ENCODE peak calls at places on chromosome 9, in seven cellular contexts. Z, Q, F, L, S, O and V are unnamed samples.

GRCh38 chr9:118209343-118209742 is 505.1 kb downstream of the TLR4 start:
- DNase-seq in Q (no peak), L (no peak), F (no peak), O (no peak), S (no peak), Z (no peak), V (no peak)

GRCh38 chr9:111839387-111839786 is 44.6 kb upstream of the SHOC1 start:
- DNase-seq in O (no peak), F (no peak), S (peak), Z (peak), Q (no peak), L (no peak), V (no peak)

GRCh38 chr9:126067031-126067734 is 259.4 kb upstream of the MVB12B start:
- DNase-seq in O (no peak), Z (no peak), L (no peak), S (no peak), F (peak), Q (no peak), V (no peak)

GRCh38 chr9:135308809-135309762 is 170.5 kb upstream of the PPP1R26 start:
- DNase-seq in S (no peak), O (no peak), Q (no peak), F (no peak), Z (no peak), L (no peak), V (no peak)

GRCh38 chr9:126661521-126662251 is 48.0 kb downstream of the LMX1B start:
- DNase-seq in S (no peak), Z (peak), Q (peak), O (no peak), L (no peak), F (no peak), V (peak)

GRCh38 chr9:90906316-90907055 is 104.9 kb downstream of the SYK start:
- DNase-seq in Z (no peak), S (no peak), F (no peak), O (no peak), L (no peak), Q (no peak), V (no peak)

GRCh38 chr9:113564804-113565237 is 101.3 kb downstream of the RGS3 start:
- DNase-seq in O (no peak), Z (no peak), S (peak), F (peak), Q (peak), L (no peak), V (peak)

GRCh38 chr9:130445268-130445983 is 665 bp downstream of the ASS1 start:
- DNase-seq in S (peak), L (no peak), Q (peak), O (no peak), Z (peak), F (peak), V (peak)

GRCh38 chr9:36149197-36149596 is 12.7 kb downstream of the GLIPR2 start:
- DNase-seq in F (no peak), L (no peak), O (no peak), Z (no peak), S (no peak), Q (no peak), V (no peak)

GRCh38 chr9:121780177-121780576 is 128.7 kb downstream of the DAB2IP start:
- DNase-seq in Z (no peak), Q (no peak), F (no peak), L (no peak), O (no peak), S (no peak), V (no peak)

GRCh38 chr9:20558609-20559016 is 63.7 kb downstream of the MLLT3 start:
- DNase-seq in Z (no peak), Q (peak), F (no peak), S (no peak), O (no peak), L (no peak), V (no peak)

GRCh38 chr9:94950733-94951590 is 224.5 kb downstream of the AOPEP start:
- DNase-seq in Z (peak), O (no peak), Q (no peak), S (no peak), F (no peak), L (no peak), V (peak)

GRCh38 chr9:77028478-77028877 is 9.0 kb downstream of the FOXB2 start:
- DNase-seq in Q (peak), O (no peak), F (no peak), Z (no peak), S (no peak), L (no peak), V (no peak)

GRCh38 chr9:91515074-91515687 is 91.5 kb upstream of the NFIL3 start:
- DNase-seq in Z (no peak), L (no peak), Q (peak), F (no peak), O (peak), S (no peak), V (peak)

GRCh38 chr9:4237748-4238511 is 61.9 kb downstream of the GLIS3 start:
- DNase-seq in O (no peak), L (no peak), Z (no peak), S (no peak), F (no peak), Q (peak), V (no peak)

GRCh38 chr9:37611961-37612360 is 19.6 kb upstream of the TOMM5 start:
- DNase-seq in L (no peak), Z (no peak), S (no peak), O (no peak), Q (no peak), F (no peak), V (no peak)

GRCh38 chr9:110742741-110743371 is 74.3 kb downstream of the MUSK start:
- DNase-seq in O (no peak), F (no peak), Z (no peak), S (no peak), L (no peak), Q (peak), V (no peak)

GRCh38 chr9:21294325-21294724 is 10.8 kb downstream of the IFNA5 start:
- DNase-seq in L (no peak), Z (peak), O (no peak), F (no peak), Q (no peak), S (no peak), V (peak)

GRCh38 chr9:78026947-78027346 is 4.7 kb downstream of the GNAQ start:
- DNase-seq in Q (no peak), O (no peak), S (no peak), F (no peak), Z (no peak), L (no peak), V (no peak)

GRCh38 chr9:79176298-79176697 is 395.5 kb upstream of the TLE4 start:
- DNase-seq in S (no peak), Z (no peak), F (no peak), O (no peak), Q (no peak), L (no peak), V (no peak)

GRCh38 chr9:137083418-137084004 is 3.3 kb upstream of the MAN1B1 start:
- DNase-seq in F (no peak), O (peak), S (peak), Z (peak), Q (no peak), L (no peak), V (peak)

GRCh38 chr9:125423964-125424363 is 162.3 kb downstream of the GAPVD1 start:
- DNase-seq in Z (no peak), Q (no peak), L (no peak), F (no peak), S (no peak), O (no peak), V (no peak)

GRCh38 chr9:137484551-137485315 is 25.6 kb upstream of the NSMF start:
- DNase-seq in F (no peak), Q (no peak), L (no peak), Z (no peak), O (no peak), S (no peak), V (no peak)

DNA sequence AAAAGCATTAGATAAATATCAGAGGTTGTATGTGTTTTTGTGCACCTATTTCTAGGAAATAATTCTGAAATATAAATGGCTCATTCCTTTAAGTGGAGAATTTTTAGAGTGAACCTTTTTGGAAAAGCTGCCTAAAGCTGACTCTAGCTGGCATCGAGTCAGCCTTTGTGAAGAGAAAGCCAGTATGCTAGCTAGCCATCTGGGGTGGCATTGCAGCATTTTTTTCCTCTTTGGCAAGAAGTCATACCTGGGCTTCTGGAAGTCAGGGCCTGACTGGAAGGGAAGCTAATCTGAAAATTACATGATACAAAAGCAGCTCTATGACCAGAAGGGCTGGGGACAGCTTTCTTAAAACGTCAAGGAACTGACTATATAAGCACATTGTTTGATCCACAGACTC is 19.7 kb downstream of the ANP32B start:
- DNase-seq in S (no peak), O (no peak), L (no peak), F (no peak), Z (no peak), Q (no peak), V (no peak)
- H3K27ac ChIP-seq in S (peak), O (no peak), L (no peak), F (no peak), Z (no peak), Q (no peak), V (no peak)

DNA sequence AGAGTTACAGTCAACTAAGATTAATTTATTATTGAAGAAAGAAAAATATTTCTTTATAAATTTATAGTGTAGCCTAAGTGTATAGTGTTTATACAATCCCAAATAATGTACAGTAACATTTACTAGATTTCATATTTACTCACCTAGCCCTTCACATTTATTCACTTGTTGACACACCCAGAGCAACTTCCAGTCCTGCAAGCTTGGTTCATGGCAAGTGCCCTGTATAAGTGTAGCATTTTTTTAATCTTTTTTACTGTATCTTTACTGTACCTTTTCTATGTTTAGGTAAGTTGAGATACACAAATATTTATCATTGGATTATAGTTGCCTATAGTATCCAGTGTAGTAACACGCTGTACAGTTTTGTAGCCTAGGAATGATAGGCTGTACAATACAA is 119.9 kb downstream of the SPATA31D1 start:
- DNase-seq in Z (no peak), F (no peak), Q (no peak), L (no peak), O (no peak), S (no peak), V (no peak)
- H3K27ac ChIP-seq in Z (no peak), F (no peak), Q (no peak), L (no peak), O (no peak), S (no peak), V (no peak)

DNA sequence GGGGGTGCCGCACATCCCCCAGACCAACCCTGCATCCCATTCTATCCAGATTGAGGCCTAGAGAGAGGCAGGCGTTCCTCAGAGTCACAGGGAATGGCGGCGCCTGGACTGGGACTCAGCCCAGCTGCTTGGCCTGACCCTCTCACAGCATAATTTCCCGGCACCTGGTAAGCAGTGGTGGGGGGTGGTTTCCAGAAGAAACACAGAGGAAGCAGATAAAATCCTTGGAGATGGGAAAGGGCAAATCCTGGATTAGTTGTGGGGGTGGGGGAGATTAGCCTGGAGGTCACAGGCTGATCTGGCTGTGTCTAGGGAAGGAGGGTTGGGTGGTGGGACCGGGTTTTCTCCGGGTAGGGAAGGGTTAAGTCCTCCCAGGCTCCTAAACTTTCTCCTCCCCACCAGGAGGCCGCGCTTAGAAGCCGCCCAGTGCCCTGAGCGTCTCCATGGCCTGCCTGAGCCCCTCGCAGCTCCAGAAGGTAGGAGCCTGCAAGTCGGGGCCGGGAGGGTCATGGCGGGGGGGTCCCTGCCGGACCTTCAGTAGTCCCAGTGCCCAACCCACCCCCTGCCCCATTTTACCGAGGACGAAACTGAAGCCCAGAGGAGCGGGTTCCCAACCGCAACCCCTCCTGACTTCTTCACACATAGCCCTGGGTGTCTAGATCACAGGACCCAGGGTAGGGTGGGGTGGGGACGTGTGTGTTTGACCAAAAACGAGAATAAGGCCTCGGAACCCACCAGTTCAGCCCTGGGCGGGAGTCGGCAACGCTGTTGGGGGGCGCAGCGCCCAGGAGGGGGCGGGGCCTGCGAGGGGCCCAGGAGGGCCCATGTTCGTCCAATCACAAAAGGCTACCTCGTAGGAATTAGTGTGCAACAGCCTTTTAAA is 1.3 kb downstream of the PHYHD1 start:
- DNase-seq in S (no peak), L (no peak), Q (peak), F (no peak), O (peak), Z (peak), V (no peak)
- H3K27ac ChIP-seq in S (peak), L (no peak), Q (peak), F (peak), O (no peak), Z (peak), V (peak)

GRCh38 chr9:133029994-133030316 is 842 bp upstream of the GTF3C5 start:
- DNase-seq in Q (no peak), L (no peak), O (no peak), F (no peak), Z (no peak), S (no peak), V (no peak)

GRCh38 chr9:133030317-133031129 is at the start of gene GTF3C5:
- DNase-seq in O (peak), S (peak), Z (peak), Q (peak), L (peak), F (peak), V (peak)

GRCh38 chr9:133031130-133031422 is 279 bp downstream of the GTF3C5 start:
- DNase-seq in L (no peak), Q (peak), Z (no peak), S (no peak), O (no peak), F (no peak), V (no peak)

GRCh38 chr9:133032171-133032570 is 1.4 kb downstream of the GTF3C5 start:
- DNase-seq in O (no peak), Z (no peak), L (no peak), S (no peak), Q (no peak), F (peak), V (no peak)

GRCh38 chr9:133031496-133031911 is 707 bp downstream of the GTF3C5 start:
- DNase-seq in S (no peak), L (no peak), F (peak), Q (peak), Z (no peak), O (no peak), V (no peak)
- H3K27ac ChIP-seq in S (no peak), L (peak), F (no peak), Q (peak), Z (peak), O (peak), V (no peak)

GRCh38 chr9:81548911-81549310 is 140.4 kb downstream of the TLE1 start:
- DNase-seq in O (no peak), Q (no peak), S (no peak), F (no peak), Z (no peak), L (no peak), V (no peak)

GRCh38 chr9:81552571-81552970 is 136.8 kb downstream of the TLE1 start:
- DNase-seq in O (no peak), Z (peak), F (no peak), L (no peak), S (no peak), Q (no peak), V (peak)

GRCh38 chr9:81546498-81546897 is 142.8 kb downstream of the TLE1 start:
- DNase-seq in F (no peak), L (no peak), Z (peak), S (no peak), Q (peak), O (no peak), V (no peak)

GRCh38 chr9:81550207-81550583 is 139.2 kb downstream of the TLE1 start:
- DNase-seq in O (no peak), L (no peak), F (no peak), S (no peak), Z (no peak), Q (no peak), V (no peak)

DNA sequence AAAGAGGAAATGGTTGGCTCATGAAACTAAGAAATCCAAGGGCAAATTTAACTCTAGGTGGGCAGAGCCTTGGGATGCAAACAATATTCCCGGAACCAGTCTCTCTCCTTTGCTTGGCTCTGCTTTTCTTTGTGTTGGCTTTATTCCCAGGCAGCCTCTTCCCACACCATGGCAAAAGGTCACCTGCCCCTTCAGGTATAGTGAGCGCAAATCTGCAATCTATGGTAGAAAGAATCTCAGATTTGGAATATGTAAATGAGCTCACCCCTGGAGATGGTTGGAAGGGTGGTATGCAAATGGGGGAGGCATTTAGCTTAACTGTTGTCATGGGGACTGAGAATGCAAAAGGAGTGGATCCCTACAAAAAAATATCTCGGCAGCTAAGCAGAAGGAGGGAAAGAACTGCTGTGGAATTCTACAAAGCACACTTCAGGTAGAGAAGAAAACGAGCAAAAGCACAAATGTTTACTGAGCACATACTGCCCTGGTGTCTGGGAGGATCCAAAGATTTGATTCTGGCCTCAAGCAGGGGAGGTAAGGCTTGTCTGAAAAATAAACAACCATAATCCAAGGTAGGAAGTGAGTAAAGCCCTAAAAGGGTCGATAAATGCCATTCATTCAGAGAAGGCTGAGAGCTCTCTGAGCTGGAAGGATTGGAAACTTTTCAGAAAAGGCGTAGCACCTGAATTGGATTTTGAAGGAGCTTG is 139.7 kb downstream of the TLE1 start:
- DNase-seq in O (no peak), F (no peak), Z (peak), L (no peak), S (no peak), Q (peak), V (no peak)
- H3K27ac ChIP-seq in O (no peak), F (no peak), Z (peak), L (no peak), S (no peak), Q (peak), V (no peak)

GRCh38 chr9:93119953-93120845 is 13.9 kb downstream of the NINJ1 start:
- DNase-seq in L (peak), S (peak), Z (peak), O (peak), Q (peak), F (peak), V (peak)
- H3K27ac ChIP-seq in L (no peak), S (peak), Z (peak), O (peak), Q (no peak), F (peak), V (peak)

GRCh38 chr9:129264388-129264787 is 86.3 kb upstream of the IER5L start:
- DNase-seq in S (no peak), Q (no peak), Z (no peak), O (no peak), F (no peak), L (no peak), V (no peak)

GRCh38 chr9:129259373-129259772 is 81.3 kb upstream of the IER5L start:
- DNase-seq in F (no peak), L (no peak), Q (no peak), O (no peak), Z (no peak), S (no peak), V (no peak)

GRCh38 chr9:129263836-129264235 is 85.8 kb upstream of the IER5L start:
- DNase-seq in S (no peak), O (no peak), Z (no peak), Q (no peak), L (no peak), F (no peak), V (no peak)

GRCh38 chr9:129258823-129259301 is 80.8 kb upstream of the IER5L start:
- DNase-seq in L (peak), O (no peak), Z (no peak), F (no peak), S (no peak), Q (no peak), V (no peak)

DNA sequence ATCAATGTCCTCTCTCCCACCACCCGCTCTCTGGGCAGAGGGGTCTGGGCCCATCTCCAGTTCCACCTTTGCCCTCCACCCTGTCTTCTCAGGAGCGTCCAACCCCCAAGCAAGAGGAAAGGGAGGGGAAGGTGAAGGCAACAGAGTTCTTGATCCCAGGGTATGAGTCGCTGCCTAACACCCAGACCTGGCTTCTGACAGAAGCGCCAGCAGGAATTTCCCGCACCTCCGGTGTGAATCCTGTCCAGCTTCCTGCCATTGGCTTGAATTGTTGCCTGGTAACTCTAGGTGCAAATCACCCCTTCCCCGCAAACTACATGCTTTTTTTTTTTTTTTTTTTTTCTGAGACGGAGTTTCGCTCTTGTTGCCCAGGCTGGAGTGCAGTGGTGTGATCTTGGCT is 84.2 kb upstream of the IER5L start:
- DNase-seq in Z (no peak), Q (no peak), O (no peak), F (no peak), L (no peak), S (no peak), V (no peak)
- H3K27ac ChIP-seq in Z (no peak), Q (no peak), O (no peak), F (peak), L (no peak), S (peak), V (no peak)

GRCh38 chr9:124297553-124297905 is 39.8 kb downstream of the NEK6 start:
- DNase-seq in S (peak), F (peak), Q (peak), L (no peak), Z (peak), O (no peak), V (no peak)
- H3K27ac ChIP-seq in S (peak), F (peak), Q (peak), L (no peak), Z (no peak), O (no peak), V (no peak)